ENCODE peak calls at places on chromosomes 16 and 17, in six cellular contexts. T, J, Z, V, R and M are unnamed samples.

GRCh38 chr16:49282690-49283375 is 1.2 kb upstream of the CBLN1 start:
- DNase-seq in T (no peak), J (no peak), Z (peak), V (no peak), R (no peak), M (no peak)

GRCh38 chr17:31789707-31790505 is 69.1 kb downstream of the COPRS start:
- DNase-seq in T (no peak), J (no peak), Z (no peak), V (no peak), R (no peak), M (no peak)

GRCh38 chr17:18118633-18118975 is 10.0 kb downstream of the MYO15A start:
- DNase-seq in T (no peak), J (no peak), Z (no peak), V (no peak), R (no peak), M (no peak)

GRCh38 chr16:16025214-16025968 is 76.0 kb downstream of the ABCC1 start:
- DNase-seq in T (no peak), J (peak), Z (no peak), V (peak), R (peak), M (peak)

GRCh38 chr17:42120161-42121065 is 754 bp downstream of the KAT2A start:
- DNase-seq in T (no peak), J (no peak), Z (peak), V (no peak), R (no peak), M (no peak)

GRCh38 chr16:73064227-73064995 is 16.5 kb upstream of the ZFHX3 start:
- DNase-seq in T (no peak), J (peak), Z (no peak), V (no peak), R (no peak), M (no peak)

GRCh38 chr16:58511933-58512815 is 3.1 kb upstream of the SETD6 start:
- DNase-seq in T (no peak), J (no peak), Z (peak), V (peak), R (peak), M (peak)

GRCh38 chr16:68400924-68401460 is 47.3 kb downstream of the SMPD3 start:
- DNase-seq in T (no peak), J (no peak), Z (no peak), V (no peak), R (no peak), M (no peak)

GRCh38 chr17:43341705-43342600 is 56.8 kb upstream of the ARL4D start:
- DNase-seq in T (no peak), J (peak), Z (no peak), V (no peak), R (no peak), M (peak)

GRCh38 chr17:17403899-17404576 is 72.8 kb upstream of the MED9 start:
- DNase-seq in T (no peak), J (no peak), Z (peak), V (peak), R (no peak), M (peak)

GRCh38 chr17:10724546-10725195 is 5.2 kb downstream of the TMEM220 start:
- DNase-seq in T (no peak), J (no peak), Z (no peak), V (no peak), R (no peak), M (no peak)

GRCh38 chr17:21452377-21453143 is 76.4 kb downstream of the KCNJ12 start:
- DNase-seq in T (peak), J (no peak), Z (peak), V (peak), R (peak), M (peak)

GRCh38 chr16:72749091-72749490 is 298.8 kb downstream of the ZFHX3 start:
- DNase-seq in T (no peak), J (no peak), Z (no peak), V (no peak), R (no peak), M (no peak)

GRCh38 chr16:89026121-89026612 is 49.2 kb upstream of the CBFA2T3 start:
- DNase-seq in T (no peak), J (no peak), Z (no peak), V (peak), R (no peak), M (peak)

GRCh38 chr17:17041018-17041521 is 1.2 kb upstream of the MPRIP start:
- DNase-seq in T (no peak), J (peak), Z (peak), V (no peak), R (no peak), M (no peak)